ENCODE peak calls at places on chromosome 5, in four cellular contexts. N is adrenal gland, I is aorta, W is BE2C. Q is an unnamed sample. For H3K4me1, the result is how much of the 10 kb centered on the place peaks cover.

GRCh38 chr5:151151793-151152192 is 5.8 kb downstream of the ANXA6 start:
- DNase-seq in N (peak), W (no peak), I (peak), Q (peak)

GRCh38 chr5:10192309-10192708 is 57.4 kb downstream of the ATPSCKMT start:
- DNase-seq in I (no peak), W (no peak), N (no peak), Q (no peak)

GRCh38 chr5:33641722-33642505 is 201.1 kb downstream of the TARS1 start:
- DNase-seq in W (no peak), I (no peak), N (no peak), Q (no peak)

GRCh38 chr5:5079871-5080270 is 60.3 kb upstream of the ADAMTS16 start:
- DNase-seq in N (no peak), W (no peak), I (no peak), Q (no peak)

GRCh38 chr5:139668924-139669680 is 21.0 kb downstream of the CXXC5 start:
- DNase-seq in I (no peak), N (peak), W (no peak), Q (no peak)

GRCh38 chr5:115873392-115873791 is 31.7 kb downstream of the AP3S1 start:
- DNase-seq in I (no peak), N (no peak), W (no peak), Q (no peak)

GRCh38 chr5:55623789-55624188 is 88.3 kb downstream of the SLC38A9 start:
- DNase-seq in W (no peak), I (no peak), N (no peak), Q (no peak)

GRCh38 chr5:115271295-115272060 is 8.8 kb upstream of the PGGT1B start:
- DNase-seq in W (no peak), N (no peak), I (no peak), Q (no peak)

GRCh38 chr5:148972958-148973357 is 89.9 kb downstream of the SH3TC2 start:
- DNase-seq in W (peak), N (peak), I (peak), Q (peak)

GRCh38 chr5:176543428-176544182 is 5.5 kb upstream of the CDHR2 start:
- DNase-seq in N (peak), W (peak), I (peak), Q (peak)

GRCh38 chr5:105506692-105507277 is 1944.2 kb upstream of the NUDT12 start:
- DNase-seq in I (no peak), W (peak), N (no peak), Q (no peak)

GRCh38 chr5:130710596-130710995 is 454.5 kb downstream of the HINT1 start:
- DNase-seq in W (no peak), N (no peak), I (no peak), Q (no peak)

GRCh38 chr5:31890025-31890424 is 251.1 kb downstream of the PDZD2 start:
- DNase-seq in N (no peak), I (no peak), W (no peak), Q (no peak)

GRCh38 chr5:111243353-111243752 is 19.2 kb downstream of the CAMK4 start:
- DNase-seq in W (no peak), I (no peak), N (no peak), Q (no peak)

GRCh38 chr5:92002875-92003274 is 619.8 kb upstream of the ARRDC3 start:
- DNase-seq in I (no peak), W (no peak), N (no peak), Q (no peak)

GRCh38 chr5:106269252-106269843 is 1401.4 kb downstream of the EFNA5 start:
- DNase-seq in N (no peak), W (no peak), I (no peak), Q (no peak)

GRCh38 chr5:4206127-4206526 is 610.5 kb downstream of the IRX1 start:
- DNase-seq in W (no peak), N (no peak), I (no peak), Q (no peak)

GRCh38 chr5:150284311-150284710 is 5.3 kb downstream of the CAMK2A start:
- DNase-seq in N (no peak), W (no peak), I (no peak), Q (no peak)

GRCh38 chr5:116300016-116300601 is 215.3 kb downstream of the COMMD10 start:
- DNase-seq in N (no peak), I (no peak), W (no peak), Q (no peak)

GRCh38 chr5:42595597-42595996 is 161.0 kb upstream of the CCDC152 start:
- DNase-seq in N (no peak), W (no peak), I (no peak), Q (no peak)

GRCh38 chr5:1540831-1541661 is 17.3 kb upstream of the LPCAT1 start:
- DNase-seq in W (no peak), N (no peak), I (peak), Q (peak)

GRCh38 chr5:171600736-171601265 is 181.4 kb downstream of the FGF18 start:
- DNase-seq in W (no peak), I (peak), N (peak), Q (no peak)

GRCh38 chr5:93675458-93676450 is 65.6 kb downstream of the POU5F2 start:
- DNase-seq in N (no peak), I (no peak), W (no peak), Q (no peak)

GRCh38 chr5:71782771-71783770 is 64.0 kb downstream of the CARTPT start:
- DNase-seq in I (peak), W (peak), N (peak), Q (peak)

GRCh38 chr5:15106530-15107283 is 235.1 kb upstream of the ANKH start:
- DNase-seq in I (no peak), W (no peak), N (no peak), Q (no peak)

GRCh38 chr5:140073296-140073695 is 30.2 kb upstream of the NRG2 start:
- DNase-seq in N (no peak), I (no peak), W (no peak), Q (no peak)

GRCh38 chr5:175797521-175798038 is 73.8 kb upstream of the CPLX2 start:
- DNase-seq in W (peak), I (no peak), N (no peak), Q (no peak)

GRCh38 chr5:463952-464351 is 21.0 kb downstream of the EXOC3 start:
- DNase-seq in N (no peak), I (peak), W (no peak), Q (no peak)

GRCh38 chr5:39678533-39678932 is 253.8 kb upstream of the DAB2 start:
- DNase-seq in I (no peak), N (no peak), W (no peak), Q (no peak)

GRCh38 chr5:92713361-92713875 is 867.6 kb downstream of the NR2F1-AS1 start:
- DNase-seq in I (no peak), N (no peak), W (no peak), Q (no peak)

GRCh38 chr5:128111818-128112448 is 28.4 kb downstream of the SLC12A2 start:
- DNase-seq in N (no peak), I (no peak), W (no peak), Q (no peak)

GRCh38 chr5:42242210-42242609 is 181.0 kb upstream of the GHR start:
- DNase-seq in W (no peak), I (no peak), N (no peak), Q (no peak)

GRCh38 chr5:38535281-38535750 is 21.1 kb downstream of the LIFR start:
- DNase-seq in I (no peak), N (no peak), W (no peak), Q (no peak)

GRCh38 chr5:65142511-65143011 is 339.2 kb downstream of the ADAMTS6 start:
- DNase-seq in I (no peak), W (no peak), N (no peak), Q (no peak)

GRCh38 chr5:112604741-112605390 is 132.8 kb upstream of the APC start:
- DNase-seq in N (no peak), I (no peak), W (no peak), Q (no peak)

GRCh38 chr5:179268966-179269693 is 76.1 kb downstream of the ADAMTS2 start:
- DNase-seq in I (peak), W (no peak), N (no peak), Q (no peak)

GRCh38 chr5:179270581-179271300 is 74.5 kb downstream of the ADAMTS2 start:
- DNase-seq in N (peak), I (peak), W (peak), Q (no peak)

GRCh38 chr5:179268399-179268952 is 76.8 kb downstream of the ADAMTS2 start:
- DNase-seq in N (peak), I (peak), W (peak), Q (no peak)

GRCh38 chr5:179271301-179271650 is 74.0 kb downstream of the ADAMTS2 start:
- DNase-seq in W (no peak), I (peak), N (peak), Q (no peak)

DNA sequence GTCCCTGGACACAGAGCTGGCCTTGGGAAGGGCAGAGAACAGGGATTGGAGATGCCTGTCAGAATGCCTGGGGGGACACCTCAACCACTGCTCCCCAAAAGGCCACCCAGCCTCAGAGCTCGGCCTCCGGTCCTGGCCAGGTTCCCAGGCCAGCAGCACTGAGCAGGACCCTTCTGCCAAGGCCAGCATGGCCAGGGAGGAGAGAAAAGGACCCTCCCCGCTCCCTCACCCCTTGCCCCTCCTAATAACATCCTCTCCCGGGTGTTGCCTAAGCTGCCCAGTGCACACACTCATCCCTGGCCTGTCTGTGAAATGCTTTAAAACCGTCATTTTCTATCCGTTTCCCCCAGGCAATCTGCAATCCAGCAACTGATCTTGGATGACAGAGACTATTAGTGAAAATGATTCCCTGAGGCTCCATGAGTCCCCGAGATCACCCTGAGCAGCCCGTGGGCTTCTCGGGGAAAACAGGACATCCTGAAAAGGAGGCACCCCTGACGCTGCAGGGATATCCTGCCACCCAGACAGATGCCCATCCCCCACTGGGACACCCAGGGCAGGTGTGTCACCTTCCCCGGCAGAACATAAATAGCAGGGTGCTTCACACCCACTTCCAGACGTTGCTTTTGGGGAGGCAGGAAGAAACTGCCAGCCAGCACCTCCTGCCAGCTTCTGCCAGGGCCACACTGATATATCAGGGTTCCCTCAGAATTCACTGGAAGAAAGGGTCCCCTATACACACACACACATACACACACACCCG is 75.3 kb downstream of the ADAMTS2 start:
- DNase-seq in W (peak), I (no peak), N (peak), Q (no peak)
- H3K4me1 ChIP-seq in W (under half), I (under half), N (under half), Q (under half)

GRCh38 chr5:78526049-78526525 is 122.5 kb downstream of the LHFPL2 start:
- DNase-seq in I (peak), W (no peak), N (no peak), Q (no peak)

GRCh38 chr5:78523314-78524193 is 125.0 kb downstream of the LHFPL2 start:
- DNase-seq in N (no peak), W (no peak), I (no peak), Q (no peak)

GRCh38 chr5:78527054-78527884 is 121.3 kb downstream of the LHFPL2 start:
- DNase-seq in I (peak), W (no peak), N (peak), Q (peak)

GRCh38 chr5:78530342-78531096 is 118.1 kb downstream of the LHFPL2 start:
- DNase-seq in I (no peak), W (no peak), N (peak), Q (no peak)

DNA sequence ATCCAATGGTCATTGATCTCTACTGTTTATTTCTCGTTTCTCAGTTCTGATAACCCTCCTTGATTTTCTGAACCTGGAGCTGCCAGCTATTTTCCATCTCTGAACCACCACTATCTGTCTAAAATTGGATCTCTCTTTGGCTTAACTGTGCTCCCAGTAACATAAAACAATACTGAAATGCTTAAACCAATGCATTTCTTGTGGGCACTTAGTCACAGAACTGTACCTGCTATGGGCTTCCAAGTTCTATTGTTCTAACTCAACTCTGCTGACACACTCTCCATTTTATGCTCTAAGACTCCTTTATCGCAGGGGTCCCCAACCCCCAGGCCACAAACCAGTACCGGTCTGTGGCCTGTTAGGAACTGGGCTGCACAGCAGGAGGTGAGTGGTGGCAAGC is 120.6 kb downstream of the LHFPL2 start:
- DNase-seq in W (no peak), N (no peak), I (no peak), Q (no peak)
- H3K4me1 ChIP-seq in W (under half), N (half or more), I (under half), Q (under half)

GRCh38 chr5:135137146-135137915 is 103.3 kb upstream of the PITX1 start:
- DNase-seq in N (no peak), W (no peak), I (no peak), Q (no peak)

GRCh38 chr5:135135530-135136201 is 101.6 kb upstream of the PITX1 start:
- DNase-seq in N (peak), I (peak), W (no peak), Q (no peak)

GRCh38 chr5:135140805-135141204 is 106.8 kb upstream of the PITX1 start:
- DNase-seq in N (no peak), W (no peak), I (peak), Q (no peak)

GRCh38 chr5:135139397-135140134 is 105.5 kb upstream of the PITX1 start:
- DNase-seq in N (no peak), I (peak), W (no peak), Q (no peak)

DNA sequence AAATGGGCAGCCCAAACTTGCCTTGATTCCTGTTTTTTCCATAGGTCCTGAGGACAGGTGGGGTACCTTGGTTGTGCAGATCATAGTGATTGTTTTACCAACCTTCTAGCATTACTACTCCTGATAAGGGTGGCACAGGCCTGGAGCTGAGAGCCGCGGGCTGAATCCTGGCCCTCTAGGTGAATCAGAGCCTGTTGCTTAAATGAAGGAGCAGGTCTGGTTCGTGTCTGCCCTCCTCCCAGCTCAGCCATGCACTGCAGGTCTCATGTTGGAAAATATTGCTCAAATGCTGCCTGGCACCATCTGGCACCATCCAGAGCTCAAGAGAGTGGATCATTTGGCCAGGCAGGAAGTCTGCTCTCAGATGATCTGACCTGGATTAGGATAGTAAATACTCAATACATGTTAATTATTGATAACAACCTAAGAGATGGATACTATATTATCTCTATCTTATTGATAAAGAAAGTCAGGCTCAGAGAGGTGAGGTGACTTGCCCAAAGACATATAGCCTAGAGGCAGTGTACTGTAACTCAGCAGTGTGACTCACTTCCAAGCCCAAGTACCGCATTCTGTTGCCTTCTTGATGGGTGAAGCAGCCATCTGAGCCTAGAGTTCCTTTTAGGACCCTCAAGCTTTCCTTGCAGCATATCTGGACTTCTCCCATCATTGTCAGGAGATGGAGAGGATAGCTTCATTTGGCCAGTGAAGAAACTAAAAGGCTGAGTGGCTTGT is 104.3 kb upstream of the PITX1 start:
- DNase-seq in N (no peak), W (no peak), I (no peak), Q (no peak)
- H3K4me1 ChIP-seq in N (under half), W (under half), I (under half), Q (under half)

GRCh38 chr5:17225551-17225950 is 8.1 kb downstream of the BASP1 start:
- DNase-seq in I (no peak), W (no peak), N (no peak), Q (no peak)
- H3K4me1 ChIP-seq in I (under half), W (under half), N (under half), Q (under half)

DNA sequence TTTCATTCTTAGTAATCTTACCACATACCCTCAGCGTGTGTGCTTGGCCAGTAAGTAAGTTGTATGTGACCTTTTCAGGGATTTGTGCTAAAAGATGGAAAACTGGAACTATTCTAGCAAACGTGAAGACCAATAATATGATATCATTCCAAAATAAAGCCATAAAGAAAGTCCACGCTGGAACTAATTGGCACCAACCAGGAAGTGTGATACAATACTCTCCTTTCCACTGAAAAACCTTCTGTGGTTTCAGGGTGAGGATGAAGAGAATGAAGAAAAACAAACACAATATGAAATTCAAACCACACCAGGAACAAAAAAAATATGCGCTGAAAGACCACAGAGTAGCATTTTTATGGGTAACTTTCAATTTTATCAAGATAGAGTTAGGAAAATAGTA is 105.8 kb downstream of the EFNA5 start:
- DNase-seq in W (no peak), N (no peak), I (no peak), Q (no peak)
- H3K4me1 ChIP-seq in W (under half), N (under half), I (under half), Q (under half)

GRCh38 chr5:98104454-98105188 is 668.8 kb upstream of the RGMB start:
- DNase-seq in W (no peak), N (no peak), I (no peak), Q (no peak)
- H3K4me1 ChIP-seq in W (under half), N (under half), I (under half), Q (under half)

DNA sequence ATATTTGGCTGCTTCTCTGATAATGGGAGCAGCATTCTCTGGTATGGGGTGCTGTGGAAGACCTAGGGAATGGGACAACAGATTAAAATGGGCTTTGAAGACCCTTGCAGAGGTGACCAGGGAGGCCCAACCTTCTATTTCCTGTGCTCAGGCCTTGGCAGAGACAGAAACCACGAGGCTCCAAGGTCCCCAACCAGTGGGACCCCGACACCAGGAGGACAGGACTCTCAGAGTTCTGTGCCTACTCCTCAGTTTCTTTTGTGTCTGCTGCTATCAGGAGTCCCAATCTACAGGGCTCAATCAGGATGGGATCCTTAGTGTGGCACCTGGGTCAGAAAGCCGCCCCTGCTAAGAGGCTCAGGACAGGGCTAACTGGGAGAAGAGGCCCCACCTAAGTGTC is 29.4 kb downstream of the CSF2 start:
- DNase-seq in W (no peak), N (no peak), I (no peak), Q (no peak)
- H3K4me1 ChIP-seq in W (under half), N (under half), I (under half), Q (under half)

DNA sequence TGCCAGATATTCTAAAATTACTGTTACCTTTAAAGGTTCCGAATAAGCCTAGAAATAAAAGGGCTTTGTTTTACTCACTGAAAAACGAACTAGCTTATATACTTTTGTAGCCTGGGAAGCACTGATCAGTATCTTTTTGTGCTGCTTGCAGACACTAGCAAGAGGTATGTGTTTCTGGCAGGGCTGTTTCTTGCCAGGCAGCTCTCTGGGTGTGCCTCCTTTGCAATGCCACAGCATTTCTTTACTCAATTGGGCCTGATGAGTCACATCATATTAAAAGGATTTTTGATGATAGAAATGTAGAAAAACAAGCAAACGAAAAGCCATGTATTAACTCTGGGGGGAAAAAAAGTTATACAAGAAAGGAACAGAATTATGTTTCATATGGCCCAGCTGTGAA is 35.6 kb downstream of the CD180 start:
- DNase-seq in N (no peak), I (no peak), W (peak), Q (no peak)
- H3K4me1 ChIP-seq in N (under half), I (under half), W (under half), Q (under half)

Q was measured in lung.